ENCODE peak calls at places on chromosomes 5 and 9, in nine cellular contexts. A is mucosa of descending colon, X is fibroblast of lung, O is SJSA1, L is astrocyte, H is DND-41, G is Peyer's patch, P is A549, F is neuronal stem cell. J is an unnamed sample.

GRCh38 chr5:171842006-171842776 is 56.6 kb downstream of the SMIM23 start:
- DNase-seq in L (no peak), P (no peak), H (no peak), F (no peak), A (no peak), O (no peak), X (no peak), G (no peak), J (no peak)

GRCh38 chr9:118578467-118578866 is 790.8 kb downstream of the BRINP1 start:
- DNase-seq in F (no peak), H (no peak), G (no peak), L (peak; percentile 74), P (no peak), O (no peak), X (peak; percentile 81), A (no peak), J (no peak)

GRCh38 chr9:123008909-123009308 is 24.6 kb upstream of the GPR21 start:
- DNase-seq in A (no peak), O (no peak), P (no peak), L (no peak), X (no peak), F (no peak), H (no peak), G (no peak), J (no peak)

GRCh38 chr5:55308254-55308836 is 556 bp downstream of the MTREX start:
- DNase-seq in O (no peak), H (peak; percentile 26), P (peak; percentile 46), L (no peak), F (peak; percentile 5), A (peak; percentile 46), G (no peak), X (peak; percentile 26), J (peak; percentile 33)

GRCh38 chr5:139038618-139039305 is 159.4 kb downstream of the SIL1 start:
- DNase-seq in L (no peak), P (peak; percentile 21), G (no peak), X (no peak), F (no peak), O (peak; percentile 30), H (no peak), A (no peak), J (no peak)

GRCh38 chr9:130128782-130129424 is 43.3 kb upstream of the NCS1 start:
- DNase-seq in F (no peak), L (peak; percentile 99), P (no peak), O (peak; percentile 66), A (peak; percentile 45), H (peak; percentile 32), G (peak; percentile 77), X (peak; percentile 99), J (no peak)

GRCh38 chr5:178394074-178394473 is 161.5 kb upstream of the PHYKPL start:
- DNase-seq in H (no peak), G (no peak), O (peak; percentile 35), L (no peak), A (no peak), X (no peak), P (no peak), F (no peak), J (no peak)

GRCh38 chr5:170184007-170184687 is 48.6 kb upstream of the C5orf58 start:
- DNase-seq in H (peak; percentile 66), F (peak; percentile 69), L (peak; percentile 4), G (peak; percentile 26), A (peak; percentile 64), X (peak; percentile 26), P (peak; percentile 62), O (peak; percentile 73), J (peak; percentile 59)

GRCh38 chr5:81760521-81760920 is 9.6 kb upstream of the SSBP2 start:
- DNase-seq in O (no peak), H (no peak), X (no peak), F (no peak), L (no peak), P (no peak), G (no peak), A (no peak), J (no peak)

GRCh38 chr5:173012882-173013281 is 29.3 kb downstream of the ATP6V0E1 start:
- DNase-seq in H (no peak), X (no peak), F (no peak), L (no peak), A (no peak), P (no peak), G (no peak), O (no peak), J (no peak)

GRCh38 chr5:969421-969839 is 39.2 kb upstream of the NKD2 start:
- DNase-seq in P (no peak), G (no peak), O (no peak), L (peak; percentile 94), A (no peak), F (no peak), X (peak; percentile 92), H (no peak), J (no peak)

GRCh38 chr5:42250-42649 is 49.7 kb upstream of the PLEKHG4B start:
- DNase-seq in X (peak; percentile 6), L (no peak), H (no peak), O (no peak), F (no peak), A (no peak), G (no peak), P (no peak), J (no peak)

GRCh38 chr5:1555808-1556681 is 32.3 kb upstream of the LPCAT1 start:
- DNase-seq in F (no peak), G (no peak), H (no peak), L (no peak), A (no peak), O (peak; percentile 43), P (no peak), X (no peak), J (no peak)

GRCh38 chr5:14221768-14222167 is 78.6 kb downstream of the TRIO start:
- DNase-seq in L (no peak), F (no peak), H (no peak), P (no peak), O (no peak), X (no peak), A (no peak), G (no peak), J (no peak)

GRCh38 chr5:79495311-79495710 is 18.6 kb downstream of the HOMER1 start:
- DNase-seq in A (no peak), F (no peak), L (peak; percentile 47), O (no peak), X (peak; percentile 57), P (no peak), H (no peak), G (no peak), J (no peak)

GRCh38 chr9:112546149-112547012 is 59.8 kb downstream of the KIAA1958 start:
- DNase-seq in F (no peak), P (no peak), H (peak; percentile 23), A (no peak), L (peak; percentile 70), O (no peak), G (no peak), X (peak; percentile 73), J (peak; percentile 12)

GRCh38 chr9:110947645-110948044 is 90.6 kb downstream of the LPAR1 start:
- DNase-seq in G (no peak), F (no peak), L (no peak), X (no peak), P (no peak), A (peak; percentile 26), O (no peak), H (no peak), J (no peak)

GRCh38 chr9:110950041-110950645 is 88.1 kb downstream of the LPAR1 start:
- DNase-seq in O (no peak), F (no peak), H (no peak), X (peak; percentile 56), P (no peak), L (peak; percentile 37), G (no peak), A (no peak), J (no peak)

GRCh38 chr9:110952018-110952864 is 86.0 kb downstream of the LPAR1 start:
- DNase-seq in X (no peak), H (no peak), G (no peak), O (no peak), P (no peak), A (no peak), F (no peak), L (no peak), J (peak; percentile 66)

GRCh38 chr9:110954822-110955291 is 83.4 kb downstream of the LPAR1 start:
- DNase-seq in A (no peak), P (no peak), G (no peak), X (peak; percentile 55), F (no peak), H (no peak), O (no peak), L (peak; percentile 53), J (peak; percentile 33)

DNA sequence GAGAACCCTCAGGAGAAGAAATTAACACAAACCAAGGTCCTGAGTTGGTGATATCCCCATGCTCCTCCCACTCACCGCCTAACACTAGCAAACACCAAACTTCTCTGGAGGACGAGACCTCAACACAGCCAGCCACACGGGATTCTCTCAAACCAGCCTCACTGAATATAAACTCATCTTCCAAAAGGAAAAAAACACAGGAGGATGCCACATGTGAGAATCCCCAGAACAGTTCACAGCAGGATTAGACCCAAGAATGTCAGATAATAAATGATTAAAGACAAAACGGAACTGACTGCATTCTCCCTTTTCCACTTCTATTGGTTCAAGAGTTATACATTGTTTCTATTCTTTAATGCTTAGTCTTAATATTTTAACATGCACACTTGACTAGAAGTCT is 89.2 kb downstream of the LPAR1 start:
- DNase-seq in A (no peak), P (no peak), X (no peak), O (no peak), G (no peak), F (no peak), H (no peak), L (no peak), J (no peak)
- H3K4me3 ChIP-seq in A (no peak overlapping the region), P (no peak overlapping the region), X (no peak overlapping the region), O (no peak overlapping the region), G (no peak overlapping the region), F (no peak overlapping the region), H (no peak overlapping the region), L (no peak overlapping the region), J (no peak overlapping the region)

GRCh38 chr5:133853972-133854371 is 114.5 kb downstream of the C5orf15 start:
- DNase-seq in G (no peak), A (no peak), O (no peak), L (no peak), H (no peak), X (no peak), F (no peak), P (no peak), J (no peak)
- H3K9me3 ChIP-seq in G (no peaks in the 10 kb centered on the region), A (no peaks in the 10 kb centered on the region), O (no peaks in the 10 kb centered on the region), L (no peaks in the 10 kb centered on the region), H (peaks cover under 1% of the 10 kb centered on the region), X (no peaks in the 10 kb centered on the region), F (peaks cover 2% of the 10 kb centered on the region), P (no peaks in the 10 kb centered on the region), J (no peaks in the 10 kb centered on the region)

DNA sequence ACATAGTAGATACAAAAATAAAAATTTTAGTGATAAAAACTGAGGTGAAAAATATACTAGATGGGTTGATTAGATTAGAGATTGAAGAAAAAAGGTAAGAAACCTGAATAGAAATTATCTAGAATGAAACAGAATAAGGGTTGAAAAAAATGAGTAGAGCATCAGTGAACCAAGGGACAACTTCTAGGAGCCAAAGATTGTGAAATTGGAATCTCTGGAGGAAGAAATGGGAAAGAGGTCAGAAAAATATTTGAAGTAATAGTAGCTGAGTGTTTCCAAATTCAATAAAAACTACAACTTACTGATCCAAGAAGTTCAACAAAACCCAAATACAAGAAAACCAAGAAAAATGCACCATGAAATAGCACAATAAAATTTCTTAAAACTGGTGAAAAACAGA is 116.6 kb upstream of the STARD4 start:
- DNase-seq in A (no peak), H (no peak), P (no peak), O (no peak), L (no peak), F (no peak), X (no peak), G (no peak), J (no peak)
- H3K4me3 ChIP-seq in A (no peak overlapping the region), H (no peak overlapping the region), P (no peak overlapping the region), O (no peak overlapping the region), L (no peak overlapping the region), F (no peak overlapping the region), X (no peak overlapping the region), G (no peak overlapping the region), J (no peak overlapping the region)

GRCh38 chr5:104367978-104368377 is 805.4 kb upstream of the NUDT12 start:
- DNase-seq in G (no peak), H (no peak), O (no peak), X (no peak), P (no peak), L (no peak), F (no peak), A (no peak), J (no peak)
- H3K9me3 ChIP-seq in G (no peaks in the 10 kb centered on the region), H (no peaks in the 10 kb centered on the region), O (peaks cover 6% of the 10 kb centered on the region), X (no peaks in the 10 kb centered on the region), P (no peaks in the 10 kb centered on the region), L (no peaks in the 10 kb centered on the region), F (peaks cover 2% of the 10 kb centered on the region), A (no peaks in the 10 kb centered on the region), J (no peaks in the 10 kb centered on the region)

J was measured in MM.1S.